ENCODE peak calls at places on chromosomes 6 and 20, in eight cellular contexts. One of them, this sample, is unnamed.

GRCh38 chr6:111843347-111844147 is 29.7 kb downstream of the FYN start:
- DNase-seq in cardiac fibroblast: no peak
- DNase-seq in fibroblast of mammary gland: no peak
- DNase-seq in adrenal gland: no peak
- DNase-seq in mesenchymal stem cell: no peak
- DNase-seq in adipocyte: no peak
- DNase-seq in kidney epithelial cell: no peak
- DNase-seq in HepG2: peak; percentile 49
- DNase-seq in this sample: no peak

GRCh38 chr20:62377615-62378085 is 9.3 kb upstream of the RPS21 start:
- DNase-seq in cardiac fibroblast: no peak
- DNase-seq in fibroblast of mammary gland: no peak
- DNase-seq in adrenal gland: no peak
- DNase-seq in mesenchymal stem cell: no peak
- DNase-seq in adipocyte: no peak
- DNase-seq in kidney epithelial cell: no peak
- DNase-seq in HepG2: no peak
- DNase-seq in this sample: no peak

GRCh38 chr20:63020681-63021080 is 13.9 kb upstream of the BHLHE23 start:
- DNase-seq in cardiac fibroblast: no peak
- DNase-seq in fibroblast of mammary gland: no peak
- DNase-seq in adrenal gland: no peak
- DNase-seq in mesenchymal stem cell: no peak
- DNase-seq in adipocyte: no peak
- DNase-seq in kidney epithelial cell: no peak
- DNase-seq in HepG2: no peak
- DNase-seq in this sample: no peak

GRCh38 chr6:81023007-81023582 is 729.4 kb downstream of the TENT5A start:
- DNase-seq in cardiac fibroblast: no peak
- DNase-seq in fibroblast of mammary gland: peak; percentile 48
- DNase-seq in adrenal gland: no peak
- DNase-seq in mesenchymal stem cell: peak; percentile 7
- DNase-seq in adipocyte: peak; percentile 2
- DNase-seq in kidney epithelial cell: no peak
- DNase-seq in HepG2: no peak
- DNase-seq in this sample: peak; percentile 16

GRCh38 chr6:112683926-112684325 is 336.8 kb downstream of the RFPL4B start:
- DNase-seq in cardiac fibroblast: peak; percentile 87
- DNase-seq in fibroblast of mammary gland: peak; percentile 95
- DNase-seq in adrenal gland: no peak
- DNase-seq in mesenchymal stem cell: peak; percentile 71
- DNase-seq in adipocyte: peak; percentile 82
- DNase-seq in kidney epithelial cell: peak; percentile 71
- DNase-seq in HepG2: no peak
- DNase-seq in this sample: peak; percentile 70

GRCh38 chr6:30598912-30599624 is 18.0 kb downstream of the PPP1R10 start:
- DNase-seq in cardiac fibroblast: no peak
- DNase-seq in fibroblast of mammary gland: no peak
- DNase-seq in adrenal gland: no peak
- DNase-seq in mesenchymal stem cell: no peak
- DNase-seq in adipocyte: no peak
- DNase-seq in kidney epithelial cell: no peak
- DNase-seq in HepG2: no peak
- DNase-seq in this sample: no peak

GRCh38 chr6:4371207-4371921 is 236.0 kb upstream of the ECI2 start:
- DNase-seq in cardiac fibroblast: peak; percentile 77
- DNase-seq in fibroblast of mammary gland: peak; percentile 86
- DNase-seq in adrenal gland: peak; percentile 78
- DNase-seq in mesenchymal stem cell: peak; percentile 81
- DNase-seq in adipocyte: no peak
- DNase-seq in kidney epithelial cell: no peak
- DNase-seq in HepG2: no peak
- DNase-seq in this sample: no peak

GRCh38 chr6:166775180-166775922 is 148.3 kb upstream of the RPS6KA2 start:
- DNase-seq in cardiac fibroblast: peak; percentile 82
- DNase-seq in fibroblast of mammary gland: peak; percentile 78
- DNase-seq in adrenal gland: peak; percentile 43
- DNase-seq in mesenchymal stem cell: peak; percentile 70
- DNase-seq in adipocyte: peak; percentile 93
- DNase-seq in kidney epithelial cell: peak; percentile 28
- DNase-seq in HepG2: peak; percentile 75
- DNase-seq in this sample: peak; percentile 39

GRCh38 chr6:105753184-105754097 is 332.7 kb upstream of the PRDM1 start:
- DNase-seq in cardiac fibroblast: peak; percentile 2
- DNase-seq in fibroblast of mammary gland: peak; percentile 43
- DNase-seq in adrenal gland: no peak
- DNase-seq in mesenchymal stem cell: peak; percentile 24
- DNase-seq in adipocyte: peak; percentile 65
- DNase-seq in kidney epithelial cell: no peak
- DNase-seq in HepG2: no peak
- DNase-seq in this sample: no peak

GRCh38 chr6:142944126-142945066 is 580 bp downstream of the HIVEP2 start:
- DNase-seq in cardiac fibroblast: peak; percentile 97
- DNase-seq in fibroblast of mammary gland: peak; percentile 91
- DNase-seq in adrenal gland: peak; percentile 89
- DNase-seq in mesenchymal stem cell: peak; percentile 97
- DNase-seq in adipocyte: peak; percentile 88
- DNase-seq in kidney epithelial cell: peak; percentile 61
- DNase-seq in HepG2: peak; percentile 79
- DNase-seq in this sample: no peak

GRCh38 chr6:1987640-1988039 is 257.8 kb downstream of the GMDS start:
- DNase-seq in cardiac fibroblast: peak; percentile 55
- DNase-seq in fibroblast of mammary gland: peak; percentile 88
- DNase-seq in adrenal gland: no peak
- DNase-seq in mesenchymal stem cell: no peak
- DNase-seq in adipocyte: peak; percentile 74
- DNase-seq in kidney epithelial cell: peak; percentile 14
- DNase-seq in HepG2: no peak
- DNase-seq in this sample: no peak

GRCh38 chr20:47568837-47569410 is 67.2 kb downstream of the NCOA3 start:
- DNase-seq in cardiac fibroblast: no peak
- DNase-seq in fibroblast of mammary gland: no peak
- DNase-seq in adrenal gland: no peak
- DNase-seq in mesenchymal stem cell: no peak
- DNase-seq in adipocyte: no peak
- DNase-seq in kidney epithelial cell: no peak
- DNase-seq in HepG2: no peak
- DNase-seq in this sample: no peak

GRCh38 chr6:31169123-31169857 is 1.2 kb downstream of the POU5F1 start:
- DNase-seq in cardiac fibroblast: no peak
- DNase-seq in fibroblast of mammary gland: no peak
- DNase-seq in adrenal gland: no peak
- DNase-seq in mesenchymal stem cell: no peak
- DNase-seq in adipocyte: no peak
- DNase-seq in kidney epithelial cell: no peak
- DNase-seq in HepG2: no peak
- DNase-seq in this sample: no peak

GRCh38 chr6:32852018-32852843 is 1.3 kb downstream of the TAP1 start:
- DNase-seq in cardiac fibroblast: peak; percentile 23
- DNase-seq in fibroblast of mammary gland: no peak
- DNase-seq in adrenal gland: no peak
- DNase-seq in mesenchymal stem cell: no peak
- DNase-seq in adipocyte: peak; percentile 51
- DNase-seq in kidney epithelial cell: no peak
- DNase-seq in HepG2: no peak
- DNase-seq in this sample: no peak

GRCh38 chr6:159169193-159169555 is at the start of gene FNDC1:
- DNase-seq in cardiac fibroblast: peak; percentile 21
- DNase-seq in fibroblast of mammary gland: no peak
- DNase-seq in adrenal gland: peak; percentile 23
- DNase-seq in mesenchymal stem cell: peak; percentile 6
- DNase-seq in adipocyte: peak; percentile 66
- DNase-seq in kidney epithelial cell: no peak
- DNase-seq in HepG2: no peak
- DNase-seq in this sample: no peak

GRCh38 chr6:159169557-159170332 is 545 bp downstream of the FNDC1 start:
- DNase-seq in cardiac fibroblast: peak; percentile 41
- DNase-seq in fibroblast of mammary gland: peak; percentile 30
- DNase-seq in adrenal gland: peak; percentile 20
- DNase-seq in mesenchymal stem cell: peak; percentile 30
- DNase-seq in adipocyte: peak; percentile 76
- DNase-seq in kidney epithelial cell: no peak
- DNase-seq in HepG2: no peak
- DNase-seq in this sample: no peak

GRCh38 chr6:159170999-159171712 is 2.0 kb downstream of the FNDC1 start:
- DNase-seq in cardiac fibroblast: peak; percentile 71
- DNase-seq in fibroblast of mammary gland: peak; percentile 72
- DNase-seq in adrenal gland: no peak
- DNase-seq in mesenchymal stem cell: no peak
- DNase-seq in adipocyte: peak; percentile 85
- DNase-seq in kidney epithelial cell: no peak
- DNase-seq in HepG2: no peak
- DNase-seq in this sample: no peak

GRCh38 chr6:159170333-159170672 is 1.1 kb downstream of the FNDC1 start:
- DNase-seq in cardiac fibroblast: no peak
- DNase-seq in fibroblast of mammary gland: no peak
- DNase-seq in adrenal gland: no peak
- DNase-seq in mesenchymal stem cell: no peak
- DNase-seq in adipocyte: no peak
- DNase-seq in kidney epithelial cell: no peak
- DNase-seq in HepG2: no peak
- DNase-seq in this sample: no peak

GRCh38 chr6:159168536-159169192 is 536 bp upstream of the FNDC1 start:
- DNase-seq in cardiac fibroblast: peak; percentile 53
- DNase-seq in fibroblast of mammary gland: peak; percentile 47
- DNase-seq in adrenal gland: peak; percentile 21
- DNase-seq in mesenchymal stem cell: peak; percentile 64
- DNase-seq in adipocyte: no peak
- DNase-seq in kidney epithelial cell: no peak
- DNase-seq in HepG2: peak; percentile 11
- DNase-seq in this sample: no peak
- H3K4me3 ChIP-seq in cardiac fibroblast: peak overlapping the region; percentile 38
- H3K4me3 ChIP-seq in fibroblast of mammary gland: peak overlapping the region; percentile 22
- H3K4me3 ChIP-seq in adrenal gland: no peak overlapping the region
- H3K4me3 ChIP-seq in mesenchymal stem cell: no peak overlapping the region
- H3K4me3 ChIP-seq in adipocyte: peak overlapping the region; percentile 74
- H3K4me3 ChIP-seq in kidney epithelial cell: peak overlapping the region; percentile 20
- H3K4me3 ChIP-seq in HepG2: no peak overlapping the region
- H3K4me3 ChIP-seq in this sample: no peak overlapping the region

DNA sequence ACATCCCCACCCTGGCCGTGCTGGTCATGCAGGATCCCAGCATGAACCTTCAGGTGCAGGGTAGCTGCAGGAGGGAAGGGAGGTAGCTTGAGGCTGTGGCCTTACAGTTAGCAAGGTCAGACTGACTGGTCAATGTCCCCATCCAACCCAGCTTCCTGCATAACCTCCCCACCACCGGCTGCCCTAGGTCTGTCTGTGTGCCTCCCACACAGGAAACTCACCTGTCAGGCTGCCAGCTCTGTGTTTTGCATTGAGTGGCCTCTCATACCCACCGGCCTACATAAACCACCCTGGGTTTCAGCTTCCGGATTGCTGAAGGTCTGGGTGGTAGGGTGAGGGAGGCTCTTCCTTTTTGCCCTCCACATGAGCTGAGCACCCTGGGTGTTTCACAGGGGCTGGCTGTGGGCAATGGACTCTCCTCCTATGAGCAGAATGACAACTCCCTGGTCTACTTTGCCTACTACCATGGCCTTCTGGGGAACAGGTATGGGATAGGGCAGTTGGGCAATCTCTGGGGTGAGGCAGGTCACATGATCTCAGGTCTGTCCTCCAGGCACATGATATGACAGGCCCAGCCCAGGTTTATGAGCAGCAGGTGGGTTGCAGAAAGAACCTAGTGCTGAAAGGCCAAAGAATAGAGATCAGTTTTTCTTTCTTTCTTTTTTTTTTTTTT is 1.8 kb downstream of the CTSA start:
- DNase-seq in cardiac fibroblast: no peak
- DNase-seq in fibroblast of mammary gland: no peak
- DNase-seq in adrenal gland: no peak
- DNase-seq in mesenchymal stem cell: no peak
- DNase-seq in adipocyte: no peak
- DNase-seq in kidney epithelial cell: no peak
- DNase-seq in HepG2: no peak
- DNase-seq in this sample: no peak
- H3K4me3 ChIP-seq in cardiac fibroblast: peak overlapping the region; percentile 1
- H3K4me3 ChIP-seq in fibroblast of mammary gland: no peak overlapping the region
- H3K4me3 ChIP-seq in adrenal gland: no peak overlapping the region
- H3K4me3 ChIP-seq in mesenchymal stem cell: no peak overlapping the region
- H3K4me3 ChIP-seq in adipocyte: no peak overlapping the region
- H3K4me3 ChIP-seq in kidney epithelial cell: no peak overlapping the region
- H3K4me3 ChIP-seq in HepG2: no peak overlapping the region
- H3K4me3 ChIP-seq in this sample: no peak overlapping the region

GRCh38 chr6:24861934-24862333 is 63.2 kb upstream of the ARMH2 start:
- DNase-seq in cardiac fibroblast: no peak
- DNase-seq in fibroblast of mammary gland: no peak
- DNase-seq in adrenal gland: no peak
- DNase-seq in mesenchymal stem cell: no peak
- DNase-seq in adipocyte: no peak
- DNase-seq in kidney epithelial cell: no peak
- DNase-seq in HepG2: no peak
- DNase-seq in this sample: no peak
- H3K4me3 ChIP-seq in cardiac fibroblast: no peak overlapping the region
- H3K4me3 ChIP-seq in fibroblast of mammary gland: no peak overlapping the region
- H3K4me3 ChIP-seq in adrenal gland: no peak overlapping the region
- H3K4me3 ChIP-seq in mesenchymal stem cell: no peak overlapping the region
- H3K4me3 ChIP-seq in adipocyte: no peak overlapping the region
- H3K4me3 ChIP-seq in kidney epithelial cell: no peak overlapping the region
- H3K4me3 ChIP-seq in HepG2: no peak overlapping the region
- H3K4me3 ChIP-seq in this sample: no peak overlapping the region

GRCh38 chr20:33092361-33092760 is 12.9 kb downstream of the BPIFB4 start:
- DNase-seq in cardiac fibroblast: no peak
- DNase-seq in fibroblast of mammary gland: no peak
- DNase-seq in adrenal gland: no peak
- DNase-seq in mesenchymal stem cell: no peak
- DNase-seq in adipocyte: no peak
- DNase-seq in kidney epithelial cell: no peak
- DNase-seq in HepG2: no peak
- DNase-seq in this sample: no peak

GRCh38 chr20:33093074-33093473 is 13.6 kb downstream of the BPIFB4 start:
- DNase-seq in cardiac fibroblast: no peak
- DNase-seq in fibroblast of mammary gland: no peak
- DNase-seq in adrenal gland: no peak
- DNase-seq in mesenchymal stem cell: no peak
- DNase-seq in adipocyte: no peak
- DNase-seq in kidney epithelial cell: no peak
- DNase-seq in HepG2: no peak
- DNase-seq in this sample: no peak

GRCh38 chr20:33093582-33093981 is 14.1 kb downstream of the BPIFB4 start:
- DNase-seq in cardiac fibroblast: no peak
- DNase-seq in fibroblast of mammary gland: no peak
- DNase-seq in adrenal gland: no peak
- DNase-seq in mesenchymal stem cell: no peak
- DNase-seq in adipocyte: no peak
- DNase-seq in kidney epithelial cell: no peak
- DNase-seq in HepG2: no peak
- DNase-seq in this sample: no peak

GRCh38 chr20:33091147-33091546 is 11.7 kb downstream of the BPIFB4 start:
- DNase-seq in cardiac fibroblast: no peak
- DNase-seq in fibroblast of mammary gland: no peak
- DNase-seq in adrenal gland: no peak
- DNase-seq in mesenchymal stem cell: no peak
- DNase-seq in adipocyte: no peak
- DNase-seq in kidney epithelial cell: no peak
- DNase-seq in HepG2: no peak
- DNase-seq in this sample: no peak

DNA sequence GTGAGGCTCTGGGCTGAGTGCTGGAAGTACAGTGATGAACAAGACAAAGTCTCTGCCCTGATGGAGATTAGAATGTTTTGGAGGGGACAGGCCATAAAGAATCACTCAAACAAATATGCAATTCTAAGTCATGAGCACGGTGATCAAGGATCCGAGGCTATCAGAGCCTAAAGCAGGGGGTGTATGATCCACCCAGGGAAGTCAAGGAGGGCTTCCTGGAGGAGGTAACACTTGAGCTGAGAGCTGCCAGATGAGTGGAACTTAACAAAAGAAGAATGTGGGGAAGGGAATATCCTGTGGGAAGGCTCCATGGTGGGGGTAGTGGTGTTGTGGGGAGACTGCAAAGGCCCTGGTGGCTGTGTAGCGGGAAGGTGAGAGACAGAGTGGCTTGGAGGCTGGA is 12.2 kb downstream of the BPIFB4 start:
- DNase-seq in cardiac fibroblast: no peak
- DNase-seq in fibroblast of mammary gland: no peak
- DNase-seq in adrenal gland: no peak
- DNase-seq in mesenchymal stem cell: no peak
- DNase-seq in adipocyte: no peak
- DNase-seq in kidney epithelial cell: no peak
- DNase-seq in HepG2: no peak
- DNase-seq in this sample: no peak
- H3K4me3 ChIP-seq in cardiac fibroblast: no peak overlapping the region
- H3K4me3 ChIP-seq in fibroblast of mammary gland: no peak overlapping the region
- H3K4me3 ChIP-seq in adrenal gland: no peak overlapping the region
- H3K4me3 ChIP-seq in mesenchymal stem cell: no peak overlapping the region
- H3K4me3 ChIP-seq in adipocyte: no peak overlapping the region
- H3K4me3 ChIP-seq in kidney epithelial cell: no peak overlapping the region
- H3K4me3 ChIP-seq in HepG2: no peak overlapping the region
- H3K4me3 ChIP-seq in this sample: no peak overlapping the region

This sample was measured in SK-N-MC.